ENCODE peak calls at places on chromosomes 5 and 9, in nine cellular contexts. X is mammary epithelial cell; O is CD4-positive, alpha-beta T cell; E is heart left ventricle; V is LNCaP clone FGC; J is cardiac fibroblast; I is Calu3; L is hepatocyte; Y is kidney. B is an unnamed sample.

GRCh38 chr5:39891376-39891775 is 466.6 kb upstream of the DAB2 start:
- DNase-seq in X (no peak), O (no peak), E (no peak), V (no peak), J (peak), I (no peak), L (no peak), Y (no peak), B (no peak)

GRCh38 chr9:78682206-78682605 is 385.3 kb downstream of the PSAT1 start:
- DNase-seq in X (no peak), O (no peak), E (no peak), V (no peak), J (no peak), I (no peak), L (no peak), Y (no peak), B (no peak)

GRCh38 chr5:171840701-171841522 is 55.3 kb downstream of the SMIM23 start:
- DNase-seq in X (no peak), O (no peak), E (no peak), V (no peak), J (no peak), I (no peak), L (no peak), Y (no peak), B (no peak)

GRCh38 chr9:137270929-137271695 is 6.4 kb upstream of the TOR4A start:
- DNase-seq in X (no peak), O (no peak), E (no peak), V (no peak), J (no peak), I (no peak), L (no peak), Y (peak), B (no peak)

GRCh38 chr9:126671381-126671831 is 57.7 kb downstream of the LMX1B start:
- DNase-seq in X (no peak), O (no peak), E (no peak), V (no peak), J (no peak), I (no peak), L (no peak), Y (peak), B (no peak)

GRCh38 chr5:84374568-84374967 is 10.1 kb downstream of the EDIL3 start:
- DNase-seq in X (no peak), O (no peak), E (no peak), V (no peak), J (peak), I (no peak), L (no peak), Y (no peak), B (no peak)

GRCh38 chr5:83922699-83923098 is 202.0 kb upstream of the HAPLN1 start:
- DNase-seq in X (no peak), O (no peak), E (no peak), V (no peak), J (no peak), I (no peak), L (no peak), Y (no peak), B (no peak)

GRCh38 chr9:130927338-130927737 is 11.7 kb downstream of the FIBCD1 start:
- DNase-seq in X (no peak), O (no peak), E (no peak), V (no peak), J (no peak), I (no peak), L (no peak), Y (peak), B (no peak)

GRCh38 chr9:8677725-8678124 is 878.1 kb upstream of the DMAC1 start:
- DNase-seq in X (no peak), O (no peak), E (no peak), V (no peak), J (no peak), I (no peak), L (no peak), Y (no peak), B (no peak)

GRCh38 chr9:75087279-75087823 is 604 bp downstream of the NMRK1 start:
- DNase-seq in X (peak), O (peak), E (peak), V (no peak), J (peak), I (peak), L (peak), Y (no peak), B (peak)

GRCh38 chr5:150589791-150590601 is 50.5 kb upstream of the SYNPO start:
- DNase-seq in X (no peak), O (peak), E (peak), V (no peak), J (peak), I (no peak), L (peak), Y (peak), B (peak)

GRCh38 chr5:67393211-67393610 is 196.6 kb upstream of the CD180 start:
- DNase-seq in X (no peak), O (no peak), E (no peak), V (no peak), J (peak), I (no peak), L (no peak), Y (no peak), B (no peak)

GRCh38 chr5:130243641-130244040 is 339.4 kb downstream of the CHSY3 start:
- DNase-seq in X (no peak), O (no peak), E (no peak), V (no peak), J (no peak), I (no peak), L (no peak), Y (no peak), B (no peak)

GRCh38 chr9:111715471-111715870 is 54.1 kb downstream of the GNG10 start:
- DNase-seq in X (no peak), O (no peak), E (no peak), V (no peak), J (no peak), I (no peak), L (no peak), Y (no peak), B (no peak)

GRCh38 chr5:9284781-9285307 is 261.0 kb downstream of the SEMA5A start:
- DNase-seq in X (no peak), O (no peak), E (peak), V (no peak), J (peak), I (no peak), L (no peak), Y (no peak), B (peak)

GRCh38 chr5:126023894-126024575 is 399.2 kb upstream of the GRAMD2B start:
- DNase-seq in X (no peak), O (no peak), E (no peak), V (no peak), J (peak), I (no peak), L (no peak), Y (no peak), B (no peak)

GRCh38 chr9:98168952-98169488 is 23.4 kb downstream of the CORO2A start:
- DNase-seq in X (peak), O (peak), E (peak), V (no peak), J (peak), I (peak), L (peak), Y (no peak), B (no peak)

GRCh38 chr5:141669519-141669918 is 12.5 kb downstream of the ARAP3 start:
- DNase-seq in X (no peak), O (no peak), E (no peak), V (no peak), J (no peak), I (no peak), L (no peak), Y (no peak), B (no peak)

GRCh38 chr5:10420926-10421325 is 20.8 kb upstream of the ROPN1L start:
- DNase-seq in X (no peak), O (no peak), E (no peak), V (no peak), J (peak), I (no peak), L (no peak), Y (no peak), B (peak)

GRCh38 chr5:111676496-111676895 is 80.5 kb downstream of the NREP start:
- DNase-seq in X (no peak), O (no peak), E (no peak), V (no peak), J (peak), I (no peak), L (no peak), Y (no peak), B (no peak)

GRCh38 chr9:15404171-15404570 is 18.5 kb upstream of the SNAPC3 start:
- DNase-seq in X (no peak), O (no peak), E (no peak), V (no peak), J (peak), I (no peak), L (no peak), Y (no peak), B (no peak)

GRCh38 chr5:148951612-148952011 is 111.2 kb downstream of the SH3TC2 start:
- DNase-seq in X (no peak), O (no peak), E (no peak), V (no peak), J (no peak), I (no peak), L (no peak), Y (no peak), B (no peak)

GRCh38 chr9:79955300-79955699 is 383.5 kb downstream of the TLE4 start:
- DNase-seq in X (no peak), O (no peak), E (no peak), V (no peak), J (peak), I (no peak), L (no peak), Y (no peak), B (no peak)
- TF ChIP-seq CTCF in X (no peak), O (no peak), E (no peak), V (peak), J (peak), I (no peak), L (peak), Y (no peak), B (peak)

GRCh38 chr5:81879936-81880335 is 91.9 kb upstream of the ATG10 start:
- DNase-seq in X (no peak), O (no peak), E (no peak), V (no peak), J (no peak), I (no peak), L (no peak), Y (no peak), B (no peak)

GRCh38 chr5:81881595-81881994 is 90.2 kb upstream of the ATG10 start:
- DNase-seq in X (no peak), O (no peak), E (no peak), V (no peak), J (no peak), I (no peak), L (no peak), Y (no peak), B (no peak)

GRCh38 chr5:81884871-81885270 is 87.0 kb upstream of the ATG10 start:
- DNase-seq in X (no peak), O (no peak), E (no peak), V (no peak), J (no peak), I (no peak), L (no peak), Y (no peak), B (no peak)
- TF ChIP-seq CTCF in X (no peak), O (no peak), E (peak), V (peak), J (no peak), I (no peak), L (no peak), Y (no peak), B (no peak)

GRCh38 chr5:132227485-132228240 is at the start of gene P4HA2:
- DNase-seq in X (peak), O (peak), E (peak), V (peak), J (peak), I (peak), L (peak), Y (peak), B (peak)
- TF ChIP-seq CTCF in X (no peak), O (no peak), E (peak), V (no peak), J (peak), I (no peak), L (peak), Y (no peak), B (no peak)

GRCh38 chr5:151743535-151743934 is 14.9 kb downstream of the ATOX1 start:
- DNase-seq in X (no peak), O (no peak), E (no peak), V (no peak), J (peak), I (no peak), L (no peak), Y (no peak), B (no peak)
- TF ChIP-seq CTCF in X (no peak), O (no peak), E (no peak), V (no peak), J (no peak), I (no peak), L (no peak), Y (no peak), B (peak)

DNA sequence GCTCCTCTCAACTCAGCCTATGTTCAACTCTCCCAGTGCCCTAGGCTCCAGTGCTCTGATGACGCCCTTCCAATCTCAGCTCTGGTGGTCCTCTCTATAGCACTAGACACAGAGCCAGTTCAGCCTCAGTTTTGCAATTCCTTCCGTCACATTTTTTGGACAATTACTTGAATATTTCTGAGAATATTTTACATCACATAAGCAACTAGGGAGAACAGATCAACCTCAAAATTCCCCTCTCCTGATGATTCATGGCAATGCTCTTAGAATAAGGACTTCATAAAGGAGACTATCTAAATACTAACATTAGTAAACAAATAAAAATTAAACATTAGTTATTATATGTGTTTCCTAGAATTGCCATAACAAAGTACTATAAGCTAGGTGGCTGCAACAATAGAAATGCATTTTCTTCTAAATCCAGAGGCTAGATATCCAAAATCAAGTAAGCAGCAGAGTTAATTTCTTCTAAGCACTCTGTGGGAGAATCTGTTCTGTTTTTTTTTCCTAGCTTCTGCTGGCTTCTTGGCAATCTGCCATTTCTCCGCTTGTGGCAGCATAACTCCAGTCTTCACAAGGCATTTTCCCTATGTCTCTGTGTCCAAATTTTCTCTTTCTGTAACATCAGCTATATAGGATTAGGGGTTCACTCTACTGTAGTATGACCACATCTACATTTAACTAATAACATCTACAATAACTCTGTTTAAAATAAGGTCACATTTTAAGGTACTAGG is 661.9 kb upstream of the FTMT start:
- DNase-seq in X (no peak), O (no peak), E (no peak), V (peak), J (peak), I (peak), L (peak), Y (no peak), B (no peak)
- TF ChIP-seq CTCF in X (no peak), O (no peak), E (no peak), V (no peak), J (no peak), I (no peak), L (no peak), Y (no peak), B (no peak)

GRCh38 chr5:41433552-41434181 is 76.7 kb downstream of the PLCXD3 start:
- DNase-seq in X (no peak), O (no peak), E (no peak), V (no peak), J (no peak), I (no peak), L (no peak), Y (no peak), B (no peak)
- TF ChIP-seq CTCF in X (peak), O (no peak), E (no peak), V (peak), J (peak), I (no peak), L (peak), Y (peak), B (peak)